ENCODE peak calls at places on chromosomes 16 and 17, in seven cellular contexts. P, J, Z, W, C, M and I are unnamed samples.

GRCh38 chr17:80720624-80721577 is 176.3 kb downstream of the RPTOR start:
- DNase-seq in P (no peak), J (no peak), Z (peak; percentile 37), W (no peak), C (no peak), M (no peak), I (no peak)

GRCh38 chr17:8520981-8521380 is 85.3 kb downstream of the NDEL1 start:
- DNase-seq in P (no peak), J (no peak), Z (no peak), W (no peak), C (no peak), M (no peak), I (no peak)

GRCh38 chr17:8326591-8327583 is 12.8 kb upstream of the ODF4 start:
- DNase-seq in P (no peak), J (no peak), Z (peak; percentile 37), W (peak; percentile 61), C (no peak), M (no peak), I (peak; percentile 65)

GRCh38 chr17:29948460-29949185 is 7.2 kb downstream of the EFCAB5 start:
- DNase-seq in P (no peak), J (no peak), Z (no peak), W (no peak), C (no peak), M (no peak), I (no peak)

GRCh38 chr17:9512323-9513168 is 63.1 kb downstream of the STX8 start:
- DNase-seq in P (no peak), J (no peak), Z (no peak), W (no peak), C (no peak), M (no peak), I (no peak)

GRCh38 chr16:13018026-13018425 is 116.6 kb downstream of the SHISA9 start:
- DNase-seq in P (no peak), J (no peak), Z (no peak), W (peak; percentile 44), C (no peak), M (no peak), I (no peak)

GRCh38 chr17:1053661-1054360 is 56.9 kb downstream of the TIMM22 start:
- DNase-seq in P (no peak), J (no peak), Z (no peak), W (no peak), C (no peak), M (no peak), I (no peak)

GRCh38 chr16:24845726-24846547 is at the start of gene SLC5A11:
- DNase-seq in P (no peak), J (no peak), Z (no peak), W (no peak), C (no peak), M (no peak), I (no peak)

GRCh38 chr17:48589060-48589830 is 796 bp downstream of the HOXB3 start:
- DNase-seq in P (no peak), J (no peak), Z (no peak), W (no peak), C (no peak), M (no peak), I (no peak)

GRCh38 chr17:16374129-16374528 is 6.8 kb upstream of the UBB start:
- DNase-seq in P (no peak), J (no peak), Z (no peak), W (no peak), C (no peak), M (no peak), I (no peak)

GRCh38 chr16:56950881-56951771 is 10.6 kb upstream of the CETP start:
- DNase-seq in P (peak; percentile 60), J (no peak), Z (peak; percentile 70), W (peak; percentile 82), C (no peak), M (peak; percentile 65), I (no peak)

GRCh38 chr16:3045758-3046505 is 429 bp upstream of the MMP25 start:
- DNase-seq in P (no peak), J (no peak), Z (no peak), W (peak; percentile 71), C (no peak), M (peak; percentile 73), I (no peak)

GRCh38 chr16:25614836-25615235 is 76.9 kb upstream of the HS3ST4 start:
- DNase-seq in P (no peak), J (no peak), Z (no peak), W (no peak), C (no peak), M (no peak), I (no peak)

GRCh38 chr17:59391026-59391425 is 59.6 kb downstream of the YPEL2 start:
- DNase-seq in P (no peak), J (no peak), Z (no peak), W (no peak), C (no peak), M (no peak), I (no peak)

GRCh38 chr17:46140645-46141197 is 52.5 kb downstream of the KANSL1 start:
- DNase-seq in P (no peak), J (no peak), Z (no peak), W (no peak), C (no peak), M (no peak), I (no peak)

DNA sequence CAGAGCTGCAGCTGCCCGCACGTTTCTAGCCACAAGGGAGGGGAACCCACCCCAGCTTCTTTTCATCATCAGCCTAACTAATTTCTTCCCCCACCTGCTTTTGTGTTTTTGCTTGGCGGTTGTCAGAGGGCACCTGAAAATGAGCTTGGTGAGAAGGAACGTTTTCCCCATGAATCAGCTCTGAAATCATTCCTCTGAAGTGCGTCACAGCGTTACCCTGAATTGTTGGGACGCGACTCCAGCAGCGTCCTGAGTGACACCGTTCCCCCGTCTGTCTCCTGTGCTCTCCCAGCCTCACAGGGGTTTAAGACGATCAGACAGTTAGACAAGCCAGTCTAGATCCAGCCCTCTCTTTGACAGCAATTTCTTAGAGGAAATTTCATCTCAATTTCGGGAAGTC is 722.9 kb upstream of the EEF2KMT start:
- DNase-seq in P (no peak), J (no peak), Z (no peak), W (no peak), C (no peak), M (no peak), I (no peak)
- TF ChIP-seq POLR2AphosphoS5 in P (no peak), J (no peak), Z (no peak), W (no peak), C (no peak), M (no peak), I (no peak)

DNA sequence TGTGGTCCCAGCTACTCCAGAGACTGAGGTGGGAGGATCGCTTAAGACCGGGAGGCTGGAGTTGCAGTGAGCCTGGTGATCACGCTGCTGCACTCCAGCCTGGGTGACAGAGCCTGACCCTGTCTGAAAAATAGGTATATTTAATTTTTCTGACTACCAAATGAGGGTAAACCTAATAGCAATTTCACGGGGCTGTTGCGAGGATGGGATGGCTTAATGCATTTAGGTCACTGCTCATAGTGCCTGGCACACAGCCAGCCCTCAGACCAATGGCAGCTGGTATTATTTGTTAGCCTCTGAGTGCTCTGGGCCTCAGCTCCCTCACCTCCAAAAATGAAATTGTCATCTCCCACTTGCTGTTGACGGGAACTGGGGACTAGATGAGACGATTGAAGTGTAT is 5.9 kb upstream of the CDIP1 start:
- DNase-seq in P (no peak), J (no peak), Z (no peak), W (no peak), C (no peak), M (no peak), I (no peak)
- TF ChIP-seq POLR2AphosphoS5 in P (no peak), J (no peak), Z (no peak), W (no peak), C (no peak), M (no peak), I (no peak)

GRCh38 chr17:57534863-57535651 is 210.0 kb downstream of the CCDC182 start:
- DNase-seq in P (peak; percentile 71), J (peak; percentile 66), Z (no peak), W (no peak), C (no peak), M (no peak), I (no peak)

GRCh38 chr17:57536789-57537523 is 208.1 kb downstream of the CCDC182 start:
- DNase-seq in P (no peak), J (no peak), Z (no peak), W (no peak), C (no peak), M (no peak), I (no peak)

GRCh38 chr17:57536289-57536688 is 208.8 kb downstream of the CCDC182 start:
- DNase-seq in P (no peak), J (no peak), Z (no peak), W (no peak), C (no peak), M (no peak), I (no peak)

GRCh38 chr17:57533684-57534305 is 211.3 kb downstream of the CCDC182 start:
- DNase-seq in P (no peak), J (no peak), Z (no peak), W (no peak), C (no peak), M (no peak), I (no peak)

GRCh38 chr17:57535652-57536018 is 209.5 kb downstream of the CCDC182 start:
- DNase-seq in P (no peak), J (no peak), Z (no peak), W (no peak), C (no peak), M (no peak), I (no peak)
- TF ChIP-seq POLR2AphosphoS5 in P (no peak), J (no peak), Z (no peak), W (no peak), C (no peak), M (no peak), I (no peak)

GRCh38 chr17:12318614-12319266 is 298.1 kb downstream of the MAP2K4 start:
- DNase-seq in P (no peak), J (no peak), Z (no peak), W (no peak), C (no peak), M (no peak), I (no peak)
- TF ChIP-seq POLR2AphosphoS5 in P (no peak), J (no peak), Z (no peak), W (no peak), C (no peak), M (no peak), I (no peak)

GRCh38 chr17:4499431-4500187 is 928 bp downstream of the SPNS2 start:
- DNase-seq in P (no peak), J (no peak), Z (no peak), W (peak; percentile 66), C (no peak), M (no peak), I (no peak)
- TF ChIP-seq POLR2AphosphoS5 in P (no peak), J (no peak), Z (no peak), W (no peak), C (no peak), M (no peak), I (no peak)

GRCh38 chr16:79929260-79929977 is 328.9 kb upstream of the MAF start:
- DNase-seq in P (no peak), J (no peak), Z (no peak), W (no peak), C (no peak), M (no peak), I (no peak)
- TF ChIP-seq POLR2AphosphoS5 in P (no peak), J (no peak), Z (no peak), W (no peak), C (no peak), M (no peak), I (no peak)

GRCh38 chr16:81997738-81998137 is 13.5 kb downstream of the SDR42E1 start:
- DNase-seq in P (no peak), J (no peak), Z (no peak), W (no peak), C (no peak), M (no peak), I (no peak)
- TF ChIP-seq POLR2AphosphoS5 in P (no peak), J (no peak), Z (peak; percentile 30), W (no peak), C (no peak), M (no peak), I (no peak)

GRCh38 chr16:11253009-11253994 is 2.7 kb downstream of the SOCS1 start:
- DNase-seq in P (no peak), J (no peak), Z (no peak), W (no peak), C (no peak), M (no peak), I (no peak)
- TF ChIP-seq POLR2AphosphoS5 in P (no peak), J (no peak), Z (no peak), W (peak; percentile 31), C (peak; percentile 92), M (peak; percentile 72), I (peak; percentile 77)